ENCODE peak calls at places on chromosomes 6 and 20, in ten cellular contexts. One of them, this sample, is unnamed.

GRCh38 chr6:33895296-33895695 is 91.5 kb upstream of the MLN start:
- DNase-seq in stimulated activated CD4-positive, alpha-beta T cell treated with anti-CD3 and anti-CD28 coated beads, Interleukin-4, amount 100 ng/mL, for 1 hour: no peak
- DNase-seq in AG10803: no peak
- DNase-seq in stimulated activated naive B cell treated with anti-CD40 and anti-IgM and Interleukin-4, amounts not matched to agents 10 μg/mL and 1 μg/mL and 100 μg/mL, for 72 hours: no peak
- DNase-seq in AG09309: no peak
- DNase-seq in T1000: no peak
- DNase-seq in ureter: no peak
- DNase-seq in T-helper 9 cell: no peak
- DNase-seq in PC-3: no peak
- DNase-seq in endothelial cell of umbilical vein: no peak
- DNase-seq in this sample: no peak

GRCh38 chr6:2992330-2992979 is 7.2 kb upstream of the NQO2 start:
- DNase-seq in T1000: no peak
- DNase-seq in endothelial cell of umbilical vein: no peak
- DNase-seq in stimulated activated CD4-positive, alpha-beta T cell treated with anti-CD3 and anti-CD28 coated beads, Interleukin-4, amount 100 ng/mL, for 1 hour: no peak
- DNase-seq in stimulated activated naive B cell treated with anti-CD40 and anti-IgM and Interleukin-4, amounts not matched to agents 10 μg/mL and 1 μg/mL and 100 μg/mL, for 72 hours: no peak
- DNase-seq in AG09309: no peak
- DNase-seq in ureter: no peak
- DNase-seq in PC-3: no peak
- DNase-seq in AG10803: no peak
- DNase-seq in T-helper 9 cell: no peak
- DNase-seq in this sample: no peak

GRCh38 chr6:125212377-125212776 is 58.8 kb downstream of the TPD52L1 start:
- DNase-seq in AG10803: no peak
- DNase-seq in T-helper 9 cell: no peak
- DNase-seq in AG09309: no peak
- DNase-seq in T1000: no peak
- DNase-seq in ureter: no peak
- DNase-seq in stimulated activated CD4-positive, alpha-beta T cell treated with anti-CD3 and anti-CD28 coated beads, Interleukin-4, amount 100 ng/mL, for 1 hour: no peak
- DNase-seq in stimulated activated naive B cell treated with anti-CD40 and anti-IgM and Interleukin-4, amounts not matched to agents 10 μg/mL and 1 μg/mL and 100 μg/mL, for 72 hours: no peak
- DNase-seq in endothelial cell of umbilical vein: no peak
- DNase-seq in PC-3: no peak
- DNase-seq in this sample: no peak

GRCh38 chr20:61437280-61438206 is 185.5 kb downstream of the CDH4 start:
- DNase-seq in PC-3: no peak
- DNase-seq in stimulated activated CD4-positive, alpha-beta T cell treated with anti-CD3 and anti-CD28 coated beads, Interleukin-4, amount 100 ng/mL, for 1 hour: no peak
- DNase-seq in stimulated activated naive B cell treated with anti-CD40 and anti-IgM and Interleukin-4, amounts not matched to agents 10 μg/mL and 1 μg/mL and 100 μg/mL, for 72 hours: no peak
- DNase-seq in AG10803: peak; percentile 64
- DNase-seq in endothelial cell of umbilical vein: no peak
- DNase-seq in AG09309: no peak
- DNase-seq in T1000: no peak
- DNase-seq in ureter: peak; percentile 57
- DNase-seq in T-helper 9 cell: no peak
- DNase-seq in this sample: no peak

GRCh38 chr6:7958464-7958863 is 47.9 kb upstream of the TXNDC5 start:
- DNase-seq in stimulated activated CD4-positive, alpha-beta T cell treated with anti-CD3 and anti-CD28 coated beads, Interleukin-4, amount 100 ng/mL, for 1 hour: no peak
- DNase-seq in AG09309: no peak
- DNase-seq in stimulated activated naive B cell treated with anti-CD40 and anti-IgM and Interleukin-4, amounts not matched to agents 10 μg/mL and 1 μg/mL and 100 μg/mL, for 72 hours: no peak
- DNase-seq in endothelial cell of umbilical vein: no peak
- DNase-seq in ureter: no peak
- DNase-seq in AG10803: no peak
- DNase-seq in T-helper 9 cell: no peak
- DNase-seq in T1000: no peak
- DNase-seq in PC-3: peak; percentile 14
- DNase-seq in this sample: no peak

GRCh38 chr6:132198896-132199295 is 202.4 kb downstream of the MOXD1 start:
- DNase-seq in AG10803: peak; percentile 50
- DNase-seq in AG09309: peak; percentile 48
- DNase-seq in stimulated activated CD4-positive, alpha-beta T cell treated with anti-CD3 and anti-CD28 coated beads, Interleukin-4, amount 100 ng/mL, for 1 hour: no peak
- DNase-seq in T-helper 9 cell: no peak
- DNase-seq in ureter: no peak
- DNase-seq in endothelial cell of umbilical vein: no peak
- DNase-seq in stimulated activated naive B cell treated with anti-CD40 and anti-IgM and Interleukin-4, amounts not matched to agents 10 μg/mL and 1 μg/mL and 100 μg/mL, for 72 hours: no peak
- DNase-seq in PC-3: peak; percentile 51
- DNase-seq in T1000: no peak
- DNase-seq in this sample: peak; percentile 53

GRCh38 chr20:10347066-10347465 is 87.0 kb downstream of the MKKS start:
- DNase-seq in stimulated activated naive B cell treated with anti-CD40 and anti-IgM and Interleukin-4, amounts not matched to agents 10 μg/mL and 1 μg/mL and 100 μg/mL, for 72 hours: no peak
- DNase-seq in T-helper 9 cell: no peak
- DNase-seq in AG09309: no peak
- DNase-seq in ureter: no peak
- DNase-seq in PC-3: no peak
- DNase-seq in T1000: no peak
- DNase-seq in AG10803: peak; percentile 37
- DNase-seq in stimulated activated CD4-positive, alpha-beta T cell treated with anti-CD3 and anti-CD28 coated beads, Interleukin-4, amount 100 ng/mL, for 1 hour: no peak
- DNase-seq in endothelial cell of umbilical vein: no peak
- DNase-seq in this sample: no peak

GRCh38 chr6:79570129-79570801 is 33.0 kb upstream of the LCA5 start:
- DNase-seq in AG10803: peak; percentile 22
- DNase-seq in stimulated activated CD4-positive, alpha-beta T cell treated with anti-CD3 and anti-CD28 coated beads, Interleukin-4, amount 100 ng/mL, for 1 hour: no peak
- DNase-seq in T-helper 9 cell: no peak
- DNase-seq in PC-3: peak; percentile 76
- DNase-seq in endothelial cell of umbilical vein: peak; percentile 70
- DNase-seq in T1000: no peak
- DNase-seq in AG09309: peak; percentile 16
- DNase-seq in ureter: peak; percentile 81
- DNase-seq in stimulated activated naive B cell treated with anti-CD40 and anti-IgM and Interleukin-4, amounts not matched to agents 10 μg/mL and 1 μg/mL and 100 μg/mL, for 72 hours: no peak
- DNase-seq in this sample: peak; percentile 20

GRCh38 chr6:119025793-119026192 is 52.7 kb downstream of the FAM184A start:
- DNase-seq in AG10803: no peak
- DNase-seq in T-helper 9 cell: no peak
- DNase-seq in AG09309: no peak
- DNase-seq in PC-3: no peak
- DNase-seq in endothelial cell of umbilical vein: no peak
- DNase-seq in stimulated activated naive B cell treated with anti-CD40 and anti-IgM and Interleukin-4, amounts not matched to agents 10 μg/mL and 1 μg/mL and 100 μg/mL, for 72 hours: no peak
- DNase-seq in stimulated activated CD4-positive, alpha-beta T cell treated with anti-CD3 and anti-CD28 coated beads, Interleukin-4, amount 100 ng/mL, for 1 hour: no peak
- DNase-seq in ureter: no peak
- DNase-seq in T1000: no peak
- DNase-seq in this sample: no peak

GRCh38 chr6:108966855-108967755 is 118.9 kb downstream of the ARMC2 start:
- DNase-seq in AG10803: peak; percentile 28
- DNase-seq in stimulated activated CD4-positive, alpha-beta T cell treated with anti-CD3 and anti-CD28 coated beads, Interleukin-4, amount 100 ng/mL, for 1 hour: no peak
- DNase-seq in stimulated activated naive B cell treated with anti-CD40 and anti-IgM and Interleukin-4, amounts not matched to agents 10 μg/mL and 1 μg/mL and 100 μg/mL, for 72 hours: peak; percentile 8
- DNase-seq in T-helper 9 cell: no peak
- DNase-seq in ureter: no peak
- DNase-seq in endothelial cell of umbilical vein: peak; percentile 28
- DNase-seq in AG09309: no peak
- DNase-seq in T1000: peak; percentile 34
- DNase-seq in PC-3: peak; percentile 63
- DNase-seq in this sample: peak; percentile 73

GRCh38 chr6:76706566-76706965 is 634.1 kb upstream of the IMPG1 start:
- DNase-seq in endothelial cell of umbilical vein: no peak
- DNase-seq in ureter: no peak
- DNase-seq in T1000: no peak
- DNase-seq in PC-3: no peak
- DNase-seq in stimulated activated CD4-positive, alpha-beta T cell treated with anti-CD3 and anti-CD28 coated beads, Interleukin-4, amount 100 ng/mL, for 1 hour: no peak
- DNase-seq in AG10803: no peak
- DNase-seq in AG09309: no peak
- DNase-seq in stimulated activated naive B cell treated with anti-CD40 and anti-IgM and Interleukin-4, amounts not matched to agents 10 μg/mL and 1 μg/mL and 100 μg/mL, for 72 hours: no peak
- DNase-seq in T-helper 9 cell: no peak
- DNase-seq in this sample: no peak

GRCh38 chr20:9015984-9016324 is 52.9 kb upstream of the PLCB4 start:
- DNase-seq in AG10803: peak; percentile 93
- DNase-seq in endothelial cell of umbilical vein: no peak
- DNase-seq in ureter: no peak
- DNase-seq in stimulated activated CD4-positive, alpha-beta T cell treated with anti-CD3 and anti-CD28 coated beads, Interleukin-4, amount 100 ng/mL, for 1 hour: no peak
- DNase-seq in AG09309: peak; percentile 56
- DNase-seq in stimulated activated naive B cell treated with anti-CD40 and anti-IgM and Interleukin-4, amounts not matched to agents 10 μg/mL and 1 μg/mL and 100 μg/mL, for 72 hours: no peak
- DNase-seq in T1000: no peak
- DNase-seq in T-helper 9 cell: no peak
- DNase-seq in PC-3: peak; percentile 63
- DNase-seq in this sample: peak; percentile 73

GRCh38 chr6:99588618-99589289 is 17.9 kb upstream of the PRDM13 start:
- DNase-seq in T1000: no peak
- DNase-seq in PC-3: peak; percentile 67
- DNase-seq in endothelial cell of umbilical vein: peak; percentile 72
- DNase-seq in AG10803: peak; percentile 72
- DNase-seq in T-helper 9 cell: peak; percentile 46
- DNase-seq in ureter: no peak
- DNase-seq in stimulated activated naive B cell treated with anti-CD40 and anti-IgM and Interleukin-4, amounts not matched to agents 10 μg/mL and 1 μg/mL and 100 μg/mL, for 72 hours: peak; percentile 52
- DNase-seq in stimulated activated CD4-positive, alpha-beta T cell treated with anti-CD3 and anti-CD28 coated beads, Interleukin-4, amount 100 ng/mL, for 1 hour: peak; percentile 74
- DNase-seq in AG09309: no peak
- DNase-seq in this sample: peak; percentile 71

GRCh38 chr20:49823152-49823847 is 10.7 kb downstream of the SLC9A8 start:
- DNase-seq in T1000: no peak
- DNase-seq in endothelial cell of umbilical vein: no peak
- DNase-seq in T-helper 9 cell: no peak
- DNase-seq in stimulated activated naive B cell treated with anti-CD40 and anti-IgM and Interleukin-4, amounts not matched to agents 10 μg/mL and 1 μg/mL and 100 μg/mL, for 72 hours: no peak
- DNase-seq in stimulated activated CD4-positive, alpha-beta T cell treated with anti-CD3 and anti-CD28 coated beads, Interleukin-4, amount 100 ng/mL, for 1 hour: no peak
- DNase-seq in AG09309: no peak
- DNase-seq in PC-3: no peak
- DNase-seq in ureter: no peak
- DNase-seq in AG10803: no peak
- DNase-seq in this sample: no peak

GRCh38 chr20:4011226-4011975 is 4.0 kb downstream of the RNF24 start:
- DNase-seq in stimulated activated CD4-positive, alpha-beta T cell treated with anti-CD3 and anti-CD28 coated beads, Interleukin-4, amount 100 ng/mL, for 1 hour: no peak
- DNase-seq in T-helper 9 cell: no peak
- DNase-seq in endothelial cell of umbilical vein: no peak
- DNase-seq in AG10803: no peak
- DNase-seq in PC-3: no peak
- DNase-seq in AG09309: no peak
- DNase-seq in stimulated activated naive B cell treated with anti-CD40 and anti-IgM and Interleukin-4, amounts not matched to agents 10 μg/mL and 1 μg/mL and 100 μg/mL, for 72 hours: no peak
- DNase-seq in T1000: no peak
- DNase-seq in ureter: no peak
- DNase-seq in this sample: peak; percentile 24

GRCh38 chr6:21986703-21987102 is 310.1 kb downstream of the PRL start:
- DNase-seq in ureter: no peak
- DNase-seq in T1000: no peak
- DNase-seq in PC-3: no peak
- DNase-seq in stimulated activated naive B cell treated with anti-CD40 and anti-IgM and Interleukin-4, amounts not matched to agents 10 μg/mL and 1 μg/mL and 100 μg/mL, for 72 hours: no peak
- DNase-seq in AG10803: no peak
- DNase-seq in AG09309: no peak
- DNase-seq in endothelial cell of umbilical vein: no peak
- DNase-seq in T-helper 9 cell: no peak
- DNase-seq in stimulated activated CD4-positive, alpha-beta T cell treated with anti-CD3 and anti-CD28 coated beads, Interleukin-4, amount 100 ng/mL, for 1 hour: no peak
- DNase-seq in this sample: no peak

GRCh38 chr6:44332585-44332984 is 9.9 kb upstream of the SPATS1 start:
- DNase-seq in AG09309: no peak
- DNase-seq in stimulated activated CD4-positive, alpha-beta T cell treated with anti-CD3 and anti-CD28 coated beads, Interleukin-4, amount 100 ng/mL, for 1 hour: no peak
- DNase-seq in AG10803: peak; percentile 21
- DNase-seq in PC-3: no peak
- DNase-seq in stimulated activated naive B cell treated with anti-CD40 and anti-IgM and Interleukin-4, amounts not matched to agents 10 μg/mL and 1 μg/mL and 100 μg/mL, for 72 hours: no peak
- DNase-seq in ureter: no peak
- DNase-seq in T-helper 9 cell: no peak
- DNase-seq in endothelial cell of umbilical vein: no peak
- DNase-seq in T1000: no peak
- DNase-seq in this sample: peak; percentile 44

GRCh38 chr6:128493877-128494276 is 26.5 kb downstream of the PTPRK start:
- DNase-seq in stimulated activated CD4-positive, alpha-beta T cell treated with anti-CD3 and anti-CD28 coated beads, Interleukin-4, amount 100 ng/mL, for 1 hour: no peak
- DNase-seq in stimulated activated naive B cell treated with anti-CD40 and anti-IgM and Interleukin-4, amounts not matched to agents 10 μg/mL and 1 μg/mL and 100 μg/mL, for 72 hours: no peak
- DNase-seq in T-helper 9 cell: no peak
- DNase-seq in AG09309: no peak
- DNase-seq in ureter: no peak
- DNase-seq in AG10803: no peak
- DNase-seq in T1000: no peak
- DNase-seq in endothelial cell of umbilical vein: no peak
- DNase-seq in PC-3: no peak
- DNase-seq in this sample: no peak

GRCh38 chr6:20056350-20056992 is 155.8 kb downstream of the MBOAT1 start:
- DNase-seq in stimulated activated naive B cell treated with anti-CD40 and anti-IgM and Interleukin-4, amounts not matched to agents 10 μg/mL and 1 μg/mL and 100 μg/mL, for 72 hours: no peak
- DNase-seq in AG09309: peak; percentile 25
- DNase-seq in AG10803: peak; percentile 58
- DNase-seq in PC-3: peak; percentile 81
- DNase-seq in endothelial cell of umbilical vein: peak; percentile 44
- DNase-seq in ureter: no peak
- DNase-seq in T1000: no peak
- DNase-seq in T-helper 9 cell: no peak
- DNase-seq in stimulated activated CD4-positive, alpha-beta T cell treated with anti-CD3 and anti-CD28 coated beads, Interleukin-4, amount 100 ng/mL, for 1 hour: no peak
- DNase-seq in this sample: peak; percentile 66

GRCh38 chr6:90413867-90414266 is 117.2 kb upstream of the BACH2 start:
- DNase-seq in stimulated activated naive B cell treated with anti-CD40 and anti-IgM and Interleukin-4, amounts not matched to agents 10 μg/mL and 1 μg/mL and 100 μg/mL, for 72 hours: peak; percentile 56
- DNase-seq in endothelial cell of umbilical vein: no peak
- DNase-seq in stimulated activated CD4-positive, alpha-beta T cell treated with anti-CD3 and anti-CD28 coated beads, Interleukin-4, amount 100 ng/mL, for 1 hour: peak; percentile 74
- DNase-seq in PC-3: no peak
- DNase-seq in ureter: no peak
- DNase-seq in T-helper 9 cell: peak; percentile 58
- DNase-seq in AG09309: no peak
- DNase-seq in T1000: no peak
- DNase-seq in AG10803: no peak
- DNase-seq in this sample: no peak

GRCh38 chr6:157586476-157587126 is 205.6 kb downstream of the ZDHHC14 start:
- DNase-seq in T-helper 9 cell: no peak
- DNase-seq in stimulated activated naive B cell treated with anti-CD40 and anti-IgM and Interleukin-4, amounts not matched to agents 10 μg/mL and 1 μg/mL and 100 μg/mL, for 72 hours: no peak
- DNase-seq in AG09309: no peak
- DNase-seq in T1000: no peak
- DNase-seq in endothelial cell of umbilical vein: no peak
- DNase-seq in PC-3: no peak
- DNase-seq in AG10803: no peak
- DNase-seq in stimulated activated CD4-positive, alpha-beta T cell treated with anti-CD3 and anti-CD28 coated beads, Interleukin-4, amount 100 ng/mL, for 1 hour: no peak
- DNase-seq in ureter: no peak
- DNase-seq in this sample: no peak

GRCh38 chr6:2732503-2733089 is 18.1 kb downstream of the MYLK4 start:
- DNase-seq in T-helper 9 cell: no peak
- DNase-seq in PC-3: no peak
- DNase-seq in stimulated activated naive B cell treated with anti-CD40 and anti-IgM and Interleukin-4, amounts not matched to agents 10 μg/mL and 1 μg/mL and 100 μg/mL, for 72 hours: no peak
- DNase-seq in stimulated activated CD4-positive, alpha-beta T cell treated with anti-CD3 and anti-CD28 coated beads, Interleukin-4, amount 100 ng/mL, for 1 hour: no peak
- DNase-seq in AG09309: no peak
- DNase-seq in T1000: no peak
- DNase-seq in ureter: no peak
- DNase-seq in AG10803: no peak
- DNase-seq in endothelial cell of umbilical vein: no peak
- DNase-seq in this sample: no peak

GRCh38 chr20:57326667-57327455 is 2.7 kb upstream of the SPO11 start:
- DNase-seq in AG09309: no peak
- DNase-seq in stimulated activated CD4-positive, alpha-beta T cell treated with anti-CD3 and anti-CD28 coated beads, Interleukin-4, amount 100 ng/mL, for 1 hour: no peak
- DNase-seq in AG10803: no peak
- DNase-seq in ureter: no peak
- DNase-seq in stimulated activated naive B cell treated with anti-CD40 and anti-IgM and Interleukin-4, amounts not matched to agents 10 μg/mL and 1 μg/mL and 100 μg/mL, for 72 hours: no peak
- DNase-seq in PC-3: peak; percentile 95
- DNase-seq in T-helper 9 cell: no peak
- DNase-seq in T1000: no peak
- DNase-seq in endothelial cell of umbilical vein: no peak
- DNase-seq in this sample: no peak

GRCh38 chr6:324729-325125 is 32.4 kb downstream of the DUSP22 start:
- DNase-seq in AG10803: no peak
- DNase-seq in stimulated activated naive B cell treated with anti-CD40 and anti-IgM and Interleukin-4, amounts not matched to agents 10 μg/mL and 1 μg/mL and 100 μg/mL, for 72 hours: no peak
- DNase-seq in PC-3: no peak
- DNase-seq in endothelial cell of umbilical vein: no peak
- DNase-seq in T1000: no peak
- DNase-seq in T-helper 9 cell: no peak
- DNase-seq in AG09309: no peak
- DNase-seq in stimulated activated CD4-positive, alpha-beta T cell treated with anti-CD3 and anti-CD28 coated beads, Interleukin-4, amount 100 ng/mL, for 1 hour: no peak
- DNase-seq in ureter: no peak
- DNase-seq in this sample: no peak

GRCh38 chr6:95071464-95071863 is 505.9 kb upstream of the MANEA start:
- DNase-seq in T-helper 9 cell: no peak
- DNase-seq in AG10803: no peak
- DNase-seq in stimulated activated CD4-positive, alpha-beta T cell treated with anti-CD3 and anti-CD28 coated beads, Interleukin-4, amount 100 ng/mL, for 1 hour: no peak
- DNase-seq in endothelial cell of umbilical vein: no peak
- DNase-seq in stimulated activated naive B cell treated with anti-CD40 and anti-IgM and Interleukin-4, amounts not matched to agents 10 μg/mL and 1 μg/mL and 100 μg/mL, for 72 hours: no peak
- DNase-seq in T1000: no peak
- DNase-seq in ureter: no peak
- DNase-seq in PC-3: no peak
- DNase-seq in AG09309: no peak
- DNase-seq in this sample: no peak

GRCh38 chr20:10724774-10725173 is 51.0 kb upstream of the JAG1 start:
- DNase-seq in T1000: no peak
- DNase-seq in endothelial cell of umbilical vein: no peak
- DNase-seq in PC-3: no peak
- DNase-seq in stimulated activated CD4-positive, alpha-beta T cell treated with anti-CD3 and anti-CD28 coated beads, Interleukin-4, amount 100 ng/mL, for 1 hour: no peak
- DNase-seq in ureter: no peak
- DNase-seq in AG09309: no peak
- DNase-seq in stimulated activated naive B cell treated with anti-CD40 and anti-IgM and Interleukin-4, amounts not matched to agents 10 μg/mL and 1 μg/mL and 100 μg/mL, for 72 hours: no peak
- DNase-seq in T-helper 9 cell: no peak
- DNase-seq in AG10803: no peak
- DNase-seq in this sample: no peak

GRCh38 chr6:6515691-6516607 is 72.6 kb upstream of the LY86 start:
- DNase-seq in AG10803: no peak
- DNase-seq in AG09309: no peak
- DNase-seq in stimulated activated CD4-positive, alpha-beta T cell treated with anti-CD3 and anti-CD28 coated beads, Interleukin-4, amount 100 ng/mL, for 1 hour: peak; percentile 37
- DNase-seq in T-helper 9 cell: no peak
- DNase-seq in PC-3: no peak
- DNase-seq in stimulated activated naive B cell treated with anti-CD40 and anti-IgM and Interleukin-4, amounts not matched to agents 10 μg/mL and 1 μg/mL and 100 μg/mL, for 72 hours: peak; percentile 46
- DNase-seq in T1000: no peak
- DNase-seq in endothelial cell of umbilical vein: no peak
- DNase-seq in ureter: no peak
- DNase-seq in this sample: no peak

GRCh38 chr20:25739615-25740320 is 43.1 kb upstream of the ZNF337 start:
- DNase-seq in ureter: no peak
- DNase-seq in AG10803: no peak
- DNase-seq in stimulated activated naive B cell treated with anti-CD40 and anti-IgM and Interleukin-4, amounts not matched to agents 10 μg/mL and 1 μg/mL and 100 μg/mL, for 72 hours: no peak
- DNase-seq in PC-3: peak; percentile 90
- DNase-seq in AG09309: no peak
- DNase-seq in T-helper 9 cell: no peak
- DNase-seq in stimulated activated CD4-positive, alpha-beta T cell treated with anti-CD3 and anti-CD28 coated beads, Interleukin-4, amount 100 ng/mL, for 1 hour: no peak
- DNase-seq in T1000: no peak
- DNase-seq in endothelial cell of umbilical vein: peak; percentile 32
- DNase-seq in this sample: peak; percentile 86